ENCODE peak calls at places on chromosomes 13 and 19, in eight cellular contexts. One of them, this sample, is unnamed.

GRCh38 chr13:23866420-23867026 is 22.7 kb downstream of the MIPEP start:
- DNase-seq in mucosa of descending colon: no peak
- DNase-seq in ovary: no peak
- DNase-seq in endodermal cell: no peak
- DNase-seq in lower lobe of right lung: no peak
- DNase-seq in vagina: no peak
- DNase-seq in cardiac muscle cell: no peak
- DNase-seq in right lobe of liver: no peak
- DNase-seq in this sample: no peak

GRCh38 chr13:76600086-76600485 is 286.1 kb downstream of the KCTD12 start:
- DNase-seq in mucosa of descending colon: no peak
- DNase-seq in ovary: no peak
- DNase-seq in endodermal cell: no peak
- DNase-seq in lower lobe of right lung: no peak
- DNase-seq in vagina: no peak
- DNase-seq in cardiac muscle cell: peak; percentile 35
- DNase-seq in right lobe of liver: no peak
- DNase-seq in this sample: no peak

GRCh38 chr19:16714702-16715294 is 4.8 kb upstream of the NWD1 start:
- DNase-seq in mucosa of descending colon: peak; percentile 64
- DNase-seq in ovary: peak; percentile 53
- DNase-seq in endodermal cell: peak; percentile 91
- DNase-seq in lower lobe of right lung: peak; percentile 67
- DNase-seq in vagina: no peak
- DNase-seq in cardiac muscle cell: peak; percentile 59
- DNase-seq in right lobe of liver: peak; percentile 56
- DNase-seq in this sample: peak; percentile 30

GRCh38 chr13:91181892-91182291 is 165.6 kb upstream of the MIR17HG start:
- DNase-seq in mucosa of descending colon: no peak
- DNase-seq in ovary: no peak
- DNase-seq in endodermal cell: no peak
- DNase-seq in lower lobe of right lung: no peak
- DNase-seq in vagina: no peak
- DNase-seq in cardiac muscle cell: no peak
- DNase-seq in right lobe of liver: no peak
- DNase-seq in this sample: no peak

GRCh38 chr13:114226699-114227323 is 7.9 kb upstream of the CDC16 start:
- DNase-seq in mucosa of descending colon: peak; percentile 82
- DNase-seq in ovary: peak; percentile 88
- DNase-seq in endodermal cell: peak; percentile 98
- DNase-seq in lower lobe of right lung: peak; percentile 86
- DNase-seq in vagina: peak; percentile 89
- DNase-seq in cardiac muscle cell: peak; percentile 86
- DNase-seq in right lobe of liver: peak; percentile 89
- DNase-seq in this sample: peak; percentile 82

GRCh38 chr13:35672611-35673010 is 196.1 kb upstream of the MAB21L1 start:
- DNase-seq in mucosa of descending colon: no peak
- DNase-seq in ovary: no peak
- DNase-seq in endodermal cell: no peak
- DNase-seq in lower lobe of right lung: no peak
- DNase-seq in vagina: no peak
- DNase-seq in cardiac muscle cell: no peak
- DNase-seq in right lobe of liver: no peak
- DNase-seq in this sample: no peak

GRCh38 chr19:6286676-6287075 is 6.9 kb upstream of the MLLT1 start:
- DNase-seq in mucosa of descending colon: no peak
- DNase-seq in ovary: no peak
- DNase-seq in endodermal cell: no peak
- DNase-seq in lower lobe of right lung: peak; percentile 2
- DNase-seq in vagina: no peak
- DNase-seq in cardiac muscle cell: no peak
- DNase-seq in right lobe of liver: no peak
- DNase-seq in this sample: no peak

GRCh38 chr19:19171821-19172532 is 1.9 kb upstream of the MEF2B start:
- DNase-seq in mucosa of descending colon: no peak
- DNase-seq in ovary: no peak
- DNase-seq in endodermal cell: no peak
- DNase-seq in lower lobe of right lung: no peak
- DNase-seq in vagina: no peak
- DNase-seq in cardiac muscle cell: peak; percentile 84
- DNase-seq in right lobe of liver: no peak
- DNase-seq in this sample: no peak

GRCh38 chr13:66532146-66532545 is 698.0 kb downstream of the PCDH9 start:
- DNase-seq in mucosa of descending colon: no peak
- DNase-seq in ovary: no peak
- DNase-seq in endodermal cell: no peak
- DNase-seq in lower lobe of right lung: no peak
- DNase-seq in vagina: no peak
- DNase-seq in cardiac muscle cell: peak; percentile 30
- DNase-seq in right lobe of liver: no peak
- DNase-seq in this sample: no peak

GRCh38 chr13:36839981-36840380 is 21.0 kb downstream of the RFXAP start:
- DNase-seq in mucosa of descending colon: no peak
- DNase-seq in ovary: no peak
- DNase-seq in endodermal cell: no peak
- DNase-seq in lower lobe of right lung: no peak
- DNase-seq in vagina: no peak
- DNase-seq in cardiac muscle cell: no peak
- DNase-seq in right lobe of liver: no peak
- DNase-seq in this sample: no peak

GRCh38 chr13:33349996-33350826 is 64.7 kb upstream of the STARD13 start:
- DNase-seq in mucosa of descending colon: peak; percentile 70
- DNase-seq in ovary: peak; percentile 68
- DNase-seq in endodermal cell: peak; percentile 67
- DNase-seq in lower lobe of right lung: peak; percentile 74
- DNase-seq in vagina: no peak
- DNase-seq in cardiac muscle cell: peak; percentile 57
- DNase-seq in right lobe of liver: no peak
- DNase-seq in this sample: peak; percentile 84

GRCh38 chr19:34313188-34313587 is 51.8 kb upstream of the GPI start:
- DNase-seq in mucosa of descending colon: peak; percentile 69
- DNase-seq in ovary: no peak
- DNase-seq in endodermal cell: no peak
- DNase-seq in lower lobe of right lung: no peak
- DNase-seq in vagina: no peak
- DNase-seq in cardiac muscle cell: peak; percentile 84
- DNase-seq in right lobe of liver: no peak
- DNase-seq in this sample: peak; percentile 62

GRCh38 chr13:109996404-109996960 is 210.1 kb upstream of the IRS2 start:
- DNase-seq in mucosa of descending colon: no peak
- DNase-seq in ovary: no peak
- DNase-seq in endodermal cell: no peak
- DNase-seq in lower lobe of right lung: no peak
- DNase-seq in vagina: no peak
- DNase-seq in cardiac muscle cell: no peak
- DNase-seq in right lobe of liver: no peak
- DNase-seq in this sample: no peak

GRCh38 chr13:109998808-109999528 is 212.6 kb upstream of the IRS2 start:
- DNase-seq in mucosa of descending colon: no peak
- DNase-seq in ovary: no peak
- DNase-seq in endodermal cell: no peak
- DNase-seq in lower lobe of right lung: no peak
- DNase-seq in vagina: no peak
- DNase-seq in cardiac muscle cell: peak; percentile 82
- DNase-seq in right lobe of liver: no peak
- DNase-seq in this sample: no peak

GRCh38 chr13:109999659-110000533 is 213.5 kb upstream of the IRS2 start:
- DNase-seq in mucosa of descending colon: no peak
- DNase-seq in ovary: no peak
- DNase-seq in endodermal cell: no peak
- DNase-seq in lower lobe of right lung: no peak
- DNase-seq in vagina: no peak
- DNase-seq in cardiac muscle cell: no peak
- DNase-seq in right lobe of liver: peak; percentile 52
- DNase-seq in this sample: no peak

GRCh38 chr13:109998030-109998429 is 211.6 kb upstream of the IRS2 start:
- DNase-seq in mucosa of descending colon: no peak
- DNase-seq in ovary: no peak
- DNase-seq in endodermal cell: no peak
- DNase-seq in lower lobe of right lung: no peak
- DNase-seq in vagina: no peak
- DNase-seq in cardiac muscle cell: no peak
- DNase-seq in right lobe of liver: no peak
- DNase-seq in this sample: no peak

DNA sequence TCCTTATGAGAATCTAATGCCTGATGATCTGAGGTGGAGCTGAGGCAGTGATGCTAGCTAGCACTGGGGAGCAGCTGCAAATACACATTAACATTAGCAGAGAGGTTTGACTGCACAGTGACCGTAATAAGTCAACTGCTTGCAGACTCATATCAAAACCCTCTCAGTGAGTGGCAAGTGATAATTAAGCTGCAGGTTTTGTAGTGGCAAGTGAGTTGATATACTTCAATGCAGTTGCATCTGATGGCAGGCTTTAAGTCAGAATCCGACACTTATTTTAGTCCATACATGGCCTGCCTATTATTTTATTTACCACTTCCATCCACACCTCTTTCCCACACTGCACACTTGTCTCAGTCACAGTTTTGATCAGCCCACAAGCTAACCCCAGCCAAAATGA is 209.2 kb upstream of the IRS2 start:
- DNase-seq in mucosa of descending colon: no peak
- DNase-seq in ovary: no peak
- DNase-seq in endodermal cell: no peak
- DNase-seq in lower lobe of right lung: no peak
- DNase-seq in vagina: no peak
- DNase-seq in cardiac muscle cell: no peak
- DNase-seq in right lobe of liver: no peak
- DNase-seq in this sample: no peak
- TF ChIP-seq CTCF in mucosa of descending colon: no peak
- TF ChIP-seq CTCF in ovary: no peak
- TF ChIP-seq CTCF in endodermal cell: no peak
- TF ChIP-seq CTCF in lower lobe of right lung: no peak
- TF ChIP-seq CTCF in vagina: no peak
- TF ChIP-seq CTCF in cardiac muscle cell: no peak
- TF ChIP-seq CTCF in right lobe of liver: no peak
- TF ChIP-seq CTCF in this sample: no peak

GRCh38 chr13:46402178-46402577 is 15.1 kb upstream of the RUBCNL start:
- DNase-seq in mucosa of descending colon: no peak
- DNase-seq in ovary: no peak
- DNase-seq in endodermal cell: no peak
- DNase-seq in lower lobe of right lung: no peak
- DNase-seq in vagina: no peak
- DNase-seq in cardiac muscle cell: no peak
- DNase-seq in right lobe of liver: no peak
- DNase-seq in this sample: no peak

GRCh38 chr13:46401432-46401831 is 14.4 kb upstream of the RUBCNL start:
- DNase-seq in mucosa of descending colon: no peak
- DNase-seq in ovary: no peak
- DNase-seq in endodermal cell: no peak
- DNase-seq in lower lobe of right lung: no peak
- DNase-seq in vagina: no peak
- DNase-seq in cardiac muscle cell: no peak
- DNase-seq in right lobe of liver: no peak
- DNase-seq in this sample: no peak

GRCh38 chr13:46405457-46405856 is 18.4 kb upstream of the RUBCNL start:
- DNase-seq in mucosa of descending colon: no peak
- DNase-seq in ovary: no peak
- DNase-seq in endodermal cell: no peak
- DNase-seq in lower lobe of right lung: no peak
- DNase-seq in vagina: no peak
- DNase-seq in cardiac muscle cell: no peak
- DNase-seq in right lobe of liver: no peak
- DNase-seq in this sample: no peak

GRCh38 chr13:46404732-46405097 is 17.7 kb upstream of the RUBCNL start:
- DNase-seq in mucosa of descending colon: no peak
- DNase-seq in ovary: no peak
- DNase-seq in endodermal cell: no peak
- DNase-seq in lower lobe of right lung: no peak
- DNase-seq in vagina: no peak
- DNase-seq in cardiac muscle cell: no peak
- DNase-seq in right lobe of liver: no peak
- DNase-seq in this sample: no peak

GRCh38 chr13:46403851-46404731 is 17.0 kb upstream of the RUBCNL start:
- DNase-seq in mucosa of descending colon: no peak
- DNase-seq in ovary: no peak
- DNase-seq in endodermal cell: no peak
- DNase-seq in lower lobe of right lung: peak; percentile 55
- DNase-seq in vagina: no peak
- DNase-seq in cardiac muscle cell: no peak
- DNase-seq in right lobe of liver: no peak
- DNase-seq in this sample: peak; percentile 48
- H3K4me1 ChIP-seq in mucosa of descending colon: no peaks in the 10 kb centered on the region
- H3K4me1 ChIP-seq in ovary: no peaks in the 10 kb centered on the region
- H3K4me1 ChIP-seq in endodermal cell: no peaks in the 10 kb centered on the region
- H3K4me1 ChIP-seq in lower lobe of right lung: peaks cover 17% of the 10 kb centered on the region
- H3K4me1 ChIP-seq in vagina: no peaks in the 10 kb centered on the region
- H3K4me1 ChIP-seq in cardiac muscle cell: no peaks in the 10 kb centered on the region
- H3K4me1 ChIP-seq in right lobe of liver: no peaks in the 10 kb centered on the region
- H3K4me1 ChIP-seq in this sample: peaks cover 5% of the 10 kb centered on the region

DNA sequence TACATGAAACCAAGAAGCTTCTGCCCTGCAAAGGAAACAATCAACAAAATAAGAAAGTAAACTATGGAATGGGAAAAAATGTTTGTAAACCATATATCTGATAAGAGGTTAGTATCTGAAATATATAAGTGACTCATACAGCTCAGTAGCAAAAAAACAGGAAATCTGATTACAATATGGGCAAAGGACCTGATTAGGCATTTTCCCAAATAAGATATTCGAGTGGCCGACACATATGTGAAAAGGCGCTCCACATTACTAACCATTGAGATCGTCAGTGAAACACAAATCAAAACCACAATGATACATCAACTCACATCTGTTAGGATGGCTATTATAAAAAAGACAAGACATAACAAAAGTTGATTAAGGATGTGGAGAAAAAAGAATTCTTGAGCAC is 2818.6 kb upstream of the PCDH20 start:
- DNase-seq in mucosa of descending colon: no peak
- DNase-seq in ovary: no peak
- DNase-seq in endodermal cell: no peak
- DNase-seq in lower lobe of right lung: no peak
- DNase-seq in vagina: no peak
- DNase-seq in cardiac muscle cell: peak; percentile 63
- DNase-seq in right lobe of liver: no peak
- DNase-seq in this sample: no peak
- TF ChIP-seq CTCF in mucosa of descending colon: no peak
- TF ChIP-seq CTCF in ovary: no peak
- TF ChIP-seq CTCF in endodermal cell: no peak
- TF ChIP-seq CTCF in lower lobe of right lung: no peak
- TF ChIP-seq CTCF in vagina: no peak
- TF ChIP-seq CTCF in cardiac muscle cell: no peak
- TF ChIP-seq CTCF in right lobe of liver: no peak
- TF ChIP-seq CTCF in this sample: no peak

DNA sequence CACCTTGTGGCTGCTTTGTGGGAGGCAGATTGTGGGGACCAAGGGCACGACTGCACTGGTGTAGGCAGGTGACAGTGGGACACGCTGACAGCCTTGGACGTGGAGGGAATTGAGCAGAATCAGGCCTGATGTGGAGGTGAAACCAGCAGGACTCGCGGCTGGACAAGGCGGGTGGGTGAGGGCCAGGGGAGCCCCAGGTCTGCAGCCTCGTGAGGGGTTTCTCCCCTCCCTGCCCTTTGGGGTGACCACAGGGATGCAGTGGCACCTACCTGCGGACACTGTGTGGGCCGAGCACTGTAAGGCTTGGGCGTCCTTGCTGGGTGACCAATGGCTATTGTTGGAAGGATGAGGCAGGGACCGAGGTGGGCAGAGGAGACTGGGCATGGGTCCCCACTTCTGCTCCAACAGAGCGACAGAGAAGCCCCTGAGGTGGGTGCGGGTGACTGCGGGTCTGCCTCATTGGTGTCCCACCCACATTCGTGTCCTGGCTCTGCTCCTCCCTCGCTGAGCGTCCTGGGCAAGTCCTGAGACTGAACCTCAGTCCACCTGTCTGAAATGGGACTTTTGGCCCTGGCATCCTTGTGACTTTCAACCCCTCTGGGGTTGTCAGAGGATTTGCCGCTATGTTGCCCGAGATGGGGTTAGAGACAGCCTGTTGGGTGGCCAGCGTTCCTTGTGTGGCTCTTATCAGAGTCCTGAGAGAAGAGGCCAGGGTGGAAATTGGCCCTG is 30.5 kb downstream of the DNM2 start:
- DNase-seq in mucosa of descending colon: no peak
- DNase-seq in ovary: no peak
- DNase-seq in endodermal cell: no peak
- DNase-seq in lower lobe of right lung: no peak
- DNase-seq in vagina: no peak
- DNase-seq in cardiac muscle cell: no peak
- DNase-seq in right lobe of liver: no peak
- DNase-seq in this sample: no peak
- H3K4me1 ChIP-seq in mucosa of descending colon: peaks cover 67% of the 10 kb centered on the region
- H3K4me1 ChIP-seq in ovary: peaks cover 21% of the 10 kb centered on the region
- H3K4me1 ChIP-seq in endodermal cell: no peaks in the 10 kb centered on the region
- H3K4me1 ChIP-seq in lower lobe of right lung: peaks cover 87% of the 10 kb centered on the region
- H3K4me1 ChIP-seq in vagina: peaks cover 67% of the 10 kb centered on the region
- H3K4me1 ChIP-seq in cardiac muscle cell: peaks cover 5% of the 10 kb centered on the region
- H3K4me1 ChIP-seq in right lobe of liver: peaks cover 3% of the 10 kb centered on the region
- H3K4me1 ChIP-seq in this sample: peaks cover 85% of the 10 kb centered on the region

This sample was measured in heart left ventricle.